ENCODE peak calls at places on chromosome 14, in seven cellular contexts. W is thoracic aorta, Q is upper lobe of right lung, I is left ventricle myocardium inferior, P is colonic mucosa, N is cardiac muscle cell, C is GM23248. B is an unnamed sample. For H3K9me3, the result is how much of the 10 kb centered on the place peaks cover.

GRCh38 chr14:81509321-81509720 is 24.3 kb downstream of the SEL1L start:
- DNase-seq in I (no peak), P (no peak), W (no peak), C (no peak), N (no peak), Q (no peak), B (no peak)

GRCh38 chr14:61503167-61503801 is 181.9 kb downstream of the PRKCH start:
- DNase-seq in C (no peak), P (no peak), I (no peak), Q (no peak), W (no peak), N (peak), B (no peak)

GRCh38 chr14:20866194-20866593 is 25.0 kb upstream of the RNASE3 start:
- DNase-seq in Q (no peak), C (no peak), I (no peak), W (no peak), P (no peak), N (no peak), B (no peak)

GRCh38 chr14:89027097-89027740 is 202.8 kb downstream of the TTC8 start:
- DNase-seq in P (peak), Q (peak), W (no peak), C (peak), I (peak), N (peak), B (peak)

GRCh38 chr14:50362791-50363733 is 33.6 kb downstream of the CDKL1 start:
- DNase-seq in P (no peak), Q (no peak), I (no peak), N (peak), C (peak), W (no peak), B (no peak)

GRCh38 chr14:103528158-103528511 is 861 bp upstream of the TRMT61A start:
- DNase-seq in P (peak), W (no peak), C (peak), N (peak), I (no peak), Q (no peak), B (peak)

GRCh38 chr14:80973918-80974317 is 18.5 kb downstream of the TSHR start:
- DNase-seq in W (no peak), Q (no peak), C (peak), N (no peak), P (no peak), I (no peak), B (no peak)

GRCh38 chr14:45065540-45065939 is 18.4 kb upstream of the PRPF39 start:
- DNase-seq in I (no peak), W (no peak), C (no peak), N (no peak), Q (no peak), P (no peak), B (no peak)

GRCh38 chr14:45177081-45177480 is 41.4 kb downstream of the FANCM start:
- DNase-seq in I (no peak), N (peak), W (no peak), C (peak), P (no peak), Q (no peak), B (no peak)

GRCh38 chr14:88630565-88630964 is 67.7 kb downstream of the ZC3H14 start:
- DNase-seq in W (no peak), N (peak), I (no peak), P (no peak), C (peak), Q (no peak), B (no peak)

GRCh38 chr14:33938131-33938949 is 12.5 kb downstream of the EGLN3 start:
- DNase-seq in C (peak), P (peak), W (no peak), N (peak), Q (no peak), I (peak), B (peak)

GRCh38 chr14:65131176-65131765 is 29.0 kb upstream of the MAX start:
- DNase-seq in Q (no peak), W (no peak), C (peak), P (peak), I (no peak), N (no peak), B (no peak)

GRCh38 chr14:26282578-26282977 is 315.3 kb downstream of the NOVA1 start:
- DNase-seq in I (no peak), W (no peak), P (no peak), N (peak), Q (no peak), C (no peak), B (no peak)

GRCh38 chr14:81400852-81401251 is 728 bp upstream of the STON2 start:
- DNase-seq in Q (no peak), N (peak), P (peak), C (peak), I (no peak), W (peak), B (no peak)

GRCh38 chr14:99573000-99573330 is 31.0 kb downstream of the CCDC85C start:
- DNase-seq in Q (no peak), N (no peak), W (no peak), C (no peak), P (no peak), I (no peak), B (no peak)

GRCh38 chr14:53596845-53597525 is 359.6 kb downstream of the BMP4 start:
- DNase-seq in I (no peak), P (no peak), Q (no peak), W (no peak), C (no peak), N (no peak), B (no peak)

GRCh38 chr14:54564799-54565235 is 2.1 kb upstream of the SAMD4A start:
- DNase-seq in N (peak), C (peak), Q (no peak), P (no peak), W (no peak), I (no peak), B (no peak)

GRCh38 chr14:56023681-56024080 is 94.5 kb upstream of the PELI2 start:
- DNase-seq in P (no peak), N (no peak), I (no peak), Q (no peak), W (no peak), C (no peak), B (no peak)

GRCh38 chr14:105026033-105026785 is 5.3 kb upstream of the CDCA4 start:
- DNase-seq in W (no peak), P (no peak), Q (no peak), C (peak), N (no peak), I (no peak), B (no peak)

GRCh38 chr14:69137456-69138188 is 15.3 kb downstream of the DCAF5 start:
- DNase-seq in P (no peak), I (no peak), Q (no peak), C (peak), W (no peak), N (peak), B (no peak)

GRCh38 chr14:23631702-23632460 is 4.3 kb upstream of the DHRS2 start:
- DNase-seq in I (peak), C (peak), N (peak), P (peak), W (no peak), Q (peak), B (peak)

GRCh38 chr14:84409435-84409834 is 1120.5 kb upstream of the FLRT2 start:
- DNase-seq in C (no peak), N (peak), P (no peak), Q (no peak), W (no peak), I (no peak), B (no peak)

GRCh38 chr14:78341827-78342389 is 171.7 kb downstream of the NRXN3 start:
- DNase-seq in N (no peak), I (no peak), Q (no peak), W (no peak), P (no peak), C (no peak), B (no peak)

GRCh38 chr14:61653507-61653906 is 41.8 kb upstream of the HIF1A start:
- DNase-seq in W (no peak), Q (no peak), P (no peak), C (peak), N (peak), I (no peak), B (peak)

GRCh38 chr14:103122578-103123127 is 608 bp upstream of the TNFAIP2 start:
- DNase-seq in I (peak), Q (no peak), P (no peak), W (no peak), N (peak), C (peak), B (peak)

GRCh38 chr14:58640959-58641358 is 3.2 kb downstream of the DACT1 start:
- DNase-seq in P (no peak), I (no peak), Q (no peak), N (no peak), C (no peak), W (no peak), B (no peak)

GRCh38 chr14:70036665-70037064 is 152.1 kb downstream of the SLC8A3 start:
- DNase-seq in P (no peak), W (no peak), C (no peak), N (no peak), I (no peak), Q (no peak), B (no peak)

GRCh38 chr14:40987481-40987880 is 619.2 kb upstream of the LRFN5 start:
- DNase-seq in P (no peak), C (no peak), W (no peak), I (no peak), Q (no peak), N (no peak), B (no peak)

GRCh38 chr14:23568021-23568599 is 519 bp upstream of the AP1G2 start:
- DNase-seq in Q (peak), W (no peak), C (no peak), P (no peak), N (no peak), I (no peak), B (peak)

GRCh38 chr14:86885280-86885679 is 1107.7 kb downstream of the GALC start:
- DNase-seq in Q (no peak), C (no peak), P (no peak), N (no peak), I (no peak), W (no peak), B (no peak)

GRCh38 chr14:60724080-60724618 is at the start of gene SIX4:
- DNase-seq in I (peak), N (peak), C (peak), P (peak), Q (peak), W (peak), B (peak)

GRCh38 chr14:104739026-104739425 is 13.9 kb upstream of the SIVA1 start:
- DNase-seq in Q (no peak), N (no peak), I (no peak), P (no peak), W (no peak), C (no peak), B (no peak)

GRCh38 chr14:34235635-34236300 is 226.3 kb downstream of the SPTSSA start:
- DNase-seq in C (no peak), Q (no peak), I (no peak), P (no peak), N (no peak), W (no peak), B (no peak)

GRCh38 chr14:54207075-54207474 is 189.7 kb upstream of the CDKN3 start:
- DNase-seq in W (no peak), Q (no peak), N (peak), C (peak), I (no peak), P (no peak), B (no peak)

GRCh38 chr14:70782361-70782760 is 27.0 kb downstream of the MAP3K9 start:
- DNase-seq in C (peak), W (no peak), I (no peak), N (no peak), P (no peak), Q (no peak), B (no peak)

GRCh38 chr14:76644875-76645518 is 116.3 kb upstream of the VASH1 start:
- DNase-seq in N (peak), I (peak), C (peak), Q (no peak), W (no peak), P (no peak), B (no peak)

GRCh38 chr14:77068515-77069200 is 29.4 kb upstream of the CIPC start:
- DNase-seq in C (no peak), W (no peak), Q (no peak), I (no peak), N (no peak), P (no peak), B (no peak)

GRCh38 chr14:29740491-29740890 is 187.2 kb downstream of the PRKD1 start:
- DNase-seq in N (no peak), P (no peak), I (no peak), W (no peak), Q (no peak), C (no peak), B (no peak)
- H3K9me3 ChIP-seq in N (under half), P (under half), I (under half), W (under half), Q (under half), C (under half), B (under half)

GRCh38 chr14:92586966-92587365 is 73.4 kb downstream of the RIN3 start:
- DNase-seq in W (no peak), Q (no peak), P (no peak), N (no peak), C (no peak), I (no peak), B (no peak)

GRCh38 chr14:92584221-92584620 is 70.6 kb downstream of the RIN3 start:
- DNase-seq in W (no peak), N (no peak), P (no peak), C (no peak), Q (no peak), I (no peak), B (no peak)

GRCh38 chr14:92584856-92585255 is 71.3 kb downstream of the RIN3 start:
- DNase-seq in P (no peak), C (no peak), Q (peak), I (no peak), N (peak), W (no peak), B (no peak)

GRCh38 chr14:92589213-92589852 is 75.8 kb downstream of the RIN3 start:
- DNase-seq in W (no peak), P (no peak), N (peak), I (no peak), Q (no peak), C (peak), B (no peak)

GRCh38 chr14:92586001-92586947 is 72.7 kb downstream of the RIN3 start:
- DNase-seq in C (peak), Q (no peak), N (peak), W (peak), I (no peak), P (no peak), B (no peak)
- H3K27ac ChIP-seq in C (peak), Q (peak), N (no peak), W (peak), I (peak), P (peak), B (no peak)

GRCh38 chr14:91506226-91506625 is 3.9 kb downstream of the PPP4R3A start:
- DNase-seq in W (no peak), C (no peak), P (no peak), Q (no peak), I (no peak), N (no peak), B (no peak)

GRCh38 chr14:91508105-91508504 is 2.0 kb downstream of the PPP4R3A start:
- DNase-seq in C (peak), N (no peak), Q (no peak), W (no peak), P (no peak), I (no peak), B (no peak)

GRCh38 chr14:91501348-91501747 is 8.8 kb downstream of the PPP4R3A start:
- DNase-seq in C (no peak), N (no peak), I (no peak), Q (no peak), P (no peak), W (no peak), B (no peak)

GRCh38 chr14:91501951-91502930 is 7.9 kb downstream of the PPP4R3A start:
- DNase-seq in W (no peak), C (no peak), N (no peak), I (no peak), Q (no peak), P (no peak), B (no peak)

GRCh38 chr14:91503000-91503504 is 7.1 kb downstream of the PPP4R3A start:
- DNase-seq in C (no peak), W (no peak), P (no peak), Q (no peak), I (no peak), N (no peak), B (no peak)
- H3K9me3 ChIP-seq in C (under half), W (under half), P (under half), Q (under half), I (under half), N (under half), B (under half)

DNA sequence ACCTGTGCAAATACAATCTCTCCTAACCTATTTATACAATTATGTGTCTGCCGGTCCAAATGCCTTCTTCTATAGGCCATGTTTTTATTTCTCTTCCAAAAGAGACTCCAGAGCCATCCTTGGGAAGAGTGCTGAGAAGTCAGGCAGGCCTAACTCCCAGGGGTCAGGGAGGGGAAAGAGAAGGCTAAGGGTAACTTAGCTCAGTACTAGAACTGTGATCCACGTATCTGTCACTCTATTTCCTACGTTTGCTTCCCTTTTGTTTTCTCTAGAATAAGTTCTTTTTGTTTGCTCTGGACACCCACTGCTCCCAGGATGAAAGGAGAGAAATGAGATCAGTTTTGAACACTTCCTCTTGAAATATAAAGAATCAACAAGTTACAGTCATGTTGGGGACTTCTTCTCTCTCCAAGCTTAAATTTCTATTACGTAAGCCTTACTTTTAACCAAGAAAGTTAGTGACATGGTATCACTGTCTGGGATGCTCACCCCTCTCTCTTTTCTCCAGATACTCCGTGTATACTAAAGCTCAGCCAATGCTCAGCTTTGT is 79.2 kb downstream of the DAD1 start:
- DNase-seq in P (no peak), I (no peak), N (no peak), Q (no peak), W (no peak), C (no peak), B (no peak)
- H3K27ac ChIP-seq in P (peak), I (no peak), N (no peak), Q (no peak), W (no peak), C (peak), B (no peak)

GRCh38 chr14:42469637-42470426 is 863.2 kb downstream of the LRFN5 start:
- DNase-seq in I (no peak), N (peak), W (no peak), Q (no peak), C (peak), P (no peak), B (no peak)

GRCh38 chr14:42470427-42470719 is 863.7 kb downstream of the LRFN5 start:
- DNase-seq in N (no peak), P (no peak), C (no peak), W (no peak), Q (no peak), I (no peak), B (no peak)

GRCh38 chr14:42480235-42480634 is 873.6 kb downstream of the LRFN5 start:
- DNase-seq in W (no peak), I (no peak), N (no peak), Q (no peak), C (no peak), P (no peak), B (no peak)

DNA sequence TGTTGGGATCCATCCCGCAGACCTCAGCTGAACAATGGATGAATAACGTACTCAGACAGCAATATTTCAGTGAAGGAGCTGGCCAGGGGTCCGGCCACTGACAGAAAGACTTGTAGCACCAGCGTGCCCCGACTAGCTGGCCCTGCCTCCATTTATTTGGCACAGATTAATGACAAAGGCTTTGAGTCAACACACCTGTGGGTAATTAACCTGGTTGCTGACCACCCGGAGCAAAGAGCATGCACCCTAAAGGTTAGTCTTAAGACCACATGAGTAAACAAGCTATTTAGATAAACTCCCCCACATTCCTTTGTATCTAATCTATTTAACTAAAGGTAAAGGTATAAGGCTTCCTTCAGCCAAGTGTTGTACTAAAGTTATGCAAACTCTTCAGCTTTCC is 868.6 kb downstream of the LRFN5 start:
- DNase-seq in I (no peak), Q (no peak), N (no peak), C (no peak), P (no peak), W (no peak), B (no peak)
- H3K9me3 ChIP-seq in I (under half), Q (under half), N (under half), C (under half), P (under half), W (under half), B (under half)

DNA sequence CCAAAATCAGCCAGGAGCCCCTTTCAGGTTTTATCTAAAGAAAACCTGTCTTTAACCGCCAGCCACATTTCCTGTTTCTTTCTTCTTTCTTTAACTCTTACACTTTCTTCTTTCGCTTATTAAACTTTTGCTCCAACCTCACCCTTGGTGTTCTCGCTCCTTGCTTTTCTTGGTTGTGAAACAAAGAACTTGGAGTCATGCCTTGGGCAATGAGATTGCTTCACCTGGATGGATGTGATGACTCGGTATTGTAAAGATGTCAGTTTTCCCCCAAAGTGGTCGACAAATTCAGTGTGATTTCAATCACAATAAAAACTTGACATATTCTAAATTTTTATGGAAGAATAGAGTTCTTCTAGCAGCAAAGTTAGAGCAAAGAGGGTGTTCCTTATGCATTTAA is 16.2 kb upstream of the TCL1A start:
- DNase-seq in N (no peak), Q (no peak), I (no peak), W (no peak), C (no peak), P (no peak), B (no peak)
- H3K27ac ChIP-seq in N (no peak), Q (no peak), I (no peak), W (no peak), C (no peak), P (no peak), B (no peak)

GRCh38 chr14:37588667-37588955 is 6.4 kb downstream of the FOXA1 start:
- DNase-seq in C (no peak), P (peak), W (no peak), I (no peak), N (no peak), Q (no peak), B (no peak)
- H3K9me3 ChIP-seq in C (under half), P (under half), W (under half), I (under half), N (under half), Q (under half), B (under half)

GRCh38 chr14:32494566-32495434 is 165.7 kb downstream of the AKAP6 start:
- DNase-seq in C (peak), W (no peak), Q (no peak), I (no peak), N (no peak), P (no peak), B (no peak)

GRCh38 chr14:32497233-32497632 is 168.1 kb downstream of the AKAP6 start:
- DNase-seq in I (no peak), W (no peak), N (no peak), Q (no peak), C (peak), P (no peak), B (no peak)

GRCh38 chr14:32495435-32495734 is 166.3 kb downstream of the AKAP6 start:
- DNase-seq in Q (no peak), W (no peak), P (no peak), N (no peak), I (no peak), C (no peak), B (no peak)

GRCh38 chr14:32491413-32492016 is 162.4 kb downstream of the AKAP6 start:
- DNase-seq in C (no peak), P (no peak), I (no peak), N (no peak), W (no peak), Q (no peak), B (no peak)

DNA sequence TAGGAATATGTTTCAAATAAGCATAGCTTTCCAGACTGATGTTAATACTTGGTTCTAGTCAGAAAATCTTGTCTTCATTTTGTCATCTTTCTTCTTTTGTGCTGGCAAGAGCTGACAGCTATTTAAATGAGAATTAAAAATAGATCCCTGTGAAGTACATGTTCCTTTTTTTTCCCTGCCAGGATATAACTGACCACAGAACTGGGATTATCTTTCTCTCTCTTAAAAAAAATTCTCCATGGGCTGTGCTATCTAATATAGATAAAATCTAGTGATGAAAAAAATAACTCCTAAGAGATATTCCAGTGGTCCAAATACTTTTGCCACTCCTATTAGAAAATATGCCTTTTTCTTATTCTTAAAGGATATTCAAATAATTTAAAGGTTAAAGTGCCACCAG is 163.4 kb downstream of the AKAP6 start:
- DNase-seq in C (no peak), P (no peak), I (no peak), Q (no peak), W (no peak), N (no peak), B (no peak)
- H3K27ac ChIP-seq in C (no peak), P (no peak), I (peak), Q (no peak), W (no peak), N (peak), B (no peak)

B was measured in kidney.